ENCODE peak calls at places on chromosomes 13 and 19, in four cellular contexts. One of them, this sample, is unnamed.

GRCh38 chr19:50300814-50301606 is 28.2 kb downstream of the KCNC3 start:
- DNase-seq in A549: peak; percentile 81
- DNase-seq in SK-N-SH: no peak
- DNase-seq in GM12878: no peak
- DNase-seq in this sample: peak; percentile 48

GRCh38 chr13:42022796-42023493 is 25.5 kb upstream of the DGKH start:
- DNase-seq in A549: no peak
- DNase-seq in SK-N-SH: no peak
- DNase-seq in GM12878: no peak
- DNase-seq in this sample: no peak

GRCh38 chr19:8552810-8553209 is 24.4 kb downstream of the MYO1F start:
- DNase-seq in A549: peak; percentile 36
- DNase-seq in SK-N-SH: peak; percentile 79
- DNase-seq in GM12878: no peak
- DNase-seq in this sample: peak; percentile 58

GRCh38 chr19:10420444-10421239 is at the start of gene PDE4A:
- DNase-seq in A549: peak; percentile 32
- DNase-seq in SK-N-SH: peak; percentile 73
- DNase-seq in GM12878: no peak
- DNase-seq in this sample: no peak

GRCh38 chr19:52200044-52200443 is 10.2 kb downstream of the PPP2R1A start:
- DNase-seq in A549: no peak
- DNase-seq in SK-N-SH: no peak
- DNase-seq in GM12878: no peak
- DNase-seq in this sample: no peak

GRCh38 chr19:42511340-42511739 is 16.9 kb downstream of the CEACAM1 start:
- DNase-seq in A549: no peak
- DNase-seq in SK-N-SH: no peak
- DNase-seq in GM12878: no peak
- DNase-seq in this sample: no peak

GRCh38 chr13:90232291-90232690 is 1115.2 kb upstream of the MIR17HG start:
- DNase-seq in A549: no peak
- DNase-seq in SK-N-SH: no peak
- DNase-seq in GM12878: no peak
- DNase-seq in this sample: no peak

GRCh38 chr19:30522359-30522758 is 150.2 kb downstream of the ZNF536 start:
- DNase-seq in A549: no peak
- DNase-seq in SK-N-SH: no peak
- DNase-seq in GM12878: no peak
- DNase-seq in this sample: no peak

GRCh38 chr19:45779231-45780145 is 2.8 kb downstream of the DMPK start:
- DNase-seq in A549: peak; percentile 94
- DNase-seq in SK-N-SH: peak; percentile 89
- DNase-seq in GM12878: peak; percentile 63
- DNase-seq in this sample: peak; percentile 63

GRCh38 chr13:107942030-107942617 is 273.2 kb downstream of the LIG4 start:
- DNase-seq in A549: no peak
- DNase-seq in SK-N-SH: no peak
- DNase-seq in GM12878: no peak
- DNase-seq in this sample: no peak

GRCh38 chr19:20925481-20925880 is 2.4 kb downstream of the ZNF85 start:
- DNase-seq in A549: no peak
- DNase-seq in SK-N-SH: no peak
- DNase-seq in GM12878: no peak
- DNase-seq in this sample: no peak

GRCh38 chr13:21813844-21814243 is 143.0 kb downstream of the FGF9 start:
- DNase-seq in A549: no peak
- DNase-seq in SK-N-SH: no peak
- DNase-seq in GM12878: no peak
- DNase-seq in this sample: no peak

GRCh38 chr19:33705090-33705847 is 83.5 kb downstream of the CHST8 start:
- DNase-seq in A549: no peak
- DNase-seq in SK-N-SH: no peak
- DNase-seq in GM12878: no peak
- DNase-seq in this sample: no peak

GRCh38 chr13:48161530-48162179 is 66.8 kb upstream of the MED4 start:
- DNase-seq in A549: no peak
- DNase-seq in SK-N-SH: no peak
- DNase-seq in GM12878: no peak
- DNase-seq in this sample: no peak

GRCh38 chr13:48160879-48161278 is 66.0 kb upstream of the MED4 start:
- DNase-seq in A549: no peak
- DNase-seq in SK-N-SH: no peak
- DNase-seq in GM12878: no peak
- DNase-seq in this sample: no peak

GRCh38 chr13:48158290-48158689 is 63.4 kb upstream of the MED4 start:
- DNase-seq in A549: no peak
- DNase-seq in SK-N-SH: no peak
- DNase-seq in GM12878: peak; percentile 30
- DNase-seq in this sample: no peak

GRCh38 chr13:48158915-48159314 is 64.0 kb upstream of the MED4 start:
- DNase-seq in A549: no peak
- DNase-seq in SK-N-SH: no peak
- DNase-seq in GM12878: no peak
- DNase-seq in this sample: no peak

DNA sequence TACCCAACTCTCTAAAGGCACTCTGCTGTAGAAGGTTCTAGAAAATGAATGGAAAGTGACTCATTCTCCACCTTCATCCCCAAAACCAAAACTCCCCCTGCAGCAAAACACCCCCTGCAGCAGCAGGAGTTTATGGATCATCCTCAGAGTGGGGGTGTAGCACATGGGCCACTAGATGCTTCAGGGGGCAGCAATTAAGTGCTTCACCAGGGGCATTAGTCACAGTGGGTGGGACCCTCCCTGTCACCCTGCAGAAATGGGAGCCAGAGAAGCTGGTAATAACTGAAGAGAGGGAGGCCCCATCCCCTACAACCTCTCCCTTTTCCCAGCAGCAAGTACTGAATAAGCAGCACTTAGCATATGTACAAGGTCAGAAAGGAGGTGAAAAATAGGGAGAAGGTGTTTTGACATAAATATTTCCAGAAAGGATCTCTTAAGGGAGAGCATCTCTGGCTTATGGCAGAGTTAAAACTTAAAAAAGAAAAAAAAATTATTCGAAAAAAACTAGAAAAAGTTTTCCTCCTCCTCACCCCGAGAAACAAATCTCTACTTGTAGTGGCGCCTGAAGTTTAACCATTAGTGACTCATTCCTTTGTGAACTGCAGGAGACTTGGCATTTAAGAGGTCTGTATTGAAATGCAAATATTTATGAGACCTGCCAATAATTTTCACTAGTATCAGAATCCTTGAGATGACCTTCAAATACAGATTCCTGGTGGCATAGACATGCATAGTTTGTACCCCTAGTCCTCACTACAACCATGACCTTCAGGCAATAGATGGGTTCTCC is 64.7 kb upstream of the MED4 start:
- DNase-seq in A549: no peak
- DNase-seq in SK-N-SH: no peak
- DNase-seq in GM12878: no peak
- DNase-seq in this sample: no peak
- TF ChIP-seq PBX3 in A549: no peak
- TF ChIP-seq PBX3 in SK-N-SH: no peak
- TF ChIP-seq PBX3 in GM12878: no peak
- TF ChIP-seq PBX3 in this sample: no peak

GRCh38 chr19:2374808-2375207 is 14.7 kb downstream of the TMPRSS9 start:
- DNase-seq in A549: no peak
- DNase-seq in SK-N-SH: no peak
- DNase-seq in GM12878: no peak
- DNase-seq in this sample: no peak

GRCh38 chr19:2376784-2377519 is 16.9 kb downstream of the TMPRSS9 start:
- DNase-seq in A549: no peak
- DNase-seq in SK-N-SH: no peak
- DNase-seq in GM12878: no peak
- DNase-seq in this sample: no peak

GRCh38 chr19:2375341-2376121 is 15.5 kb downstream of the TMPRSS9 start:
- DNase-seq in A549: no peak
- DNase-seq in SK-N-SH: no peak
- DNase-seq in GM12878: no peak
- DNase-seq in this sample: no peak

GRCh38 chr19:2372076-2372612 is 12.1 kb downstream of the TMPRSS9 start:
- DNase-seq in A549: no peak
- DNase-seq in SK-N-SH: no peak
- DNase-seq in GM12878: no peak
- DNase-seq in this sample: no peak

DNA sequence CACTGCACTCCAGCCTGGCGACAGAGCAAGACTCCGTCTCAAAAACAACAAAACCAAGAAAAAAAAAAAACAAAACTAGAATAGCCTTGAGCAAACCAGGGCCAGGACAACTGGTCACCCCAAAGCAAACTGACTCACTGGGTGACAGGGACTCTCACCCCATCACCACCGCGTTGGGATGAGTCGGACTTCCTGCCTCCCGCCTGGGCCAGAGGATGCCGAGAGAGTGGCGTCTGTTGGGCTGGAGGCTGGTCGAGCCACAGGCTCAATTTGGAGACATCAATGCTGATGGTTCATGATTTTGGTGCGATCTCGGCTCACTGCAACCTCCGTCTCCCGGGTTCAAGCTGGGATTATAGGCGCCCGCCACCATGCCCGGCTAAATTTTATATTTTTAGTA is 11.6 kb downstream of the TMPRSS9 start:
- DNase-seq in A549: no peak
- DNase-seq in SK-N-SH: no peak
- DNase-seq in GM12878: no peak
- DNase-seq in this sample: no peak
- TF ChIP-seq PBX3 in A549: no peak
- TF ChIP-seq PBX3 in SK-N-SH: no peak
- TF ChIP-seq PBX3 in GM12878: no peak
- TF ChIP-seq PBX3 in this sample: no peak

GRCh38 chr13:111661776-111662175 is 341.3 kb downstream of the TEX29 start:
- DNase-seq in A549: no peak
- DNase-seq in SK-N-SH: no peak
- DNase-seq in GM12878: no peak
- DNase-seq in this sample: no peak

GRCh38 chr13:111661052-111661451 is 340.6 kb downstream of the TEX29 start:
- DNase-seq in A549: no peak
- DNase-seq in SK-N-SH: no peak
- DNase-seq in GM12878: no peak
- DNase-seq in this sample: no peak

GRCh38 chr13:111662895-111663294 is 342.5 kb downstream of the TEX29 start:
- DNase-seq in A549: no peak
- DNase-seq in SK-N-SH: no peak
- DNase-seq in GM12878: no peak
- DNase-seq in this sample: no peak

GRCh38 chr13:111663505-111663904 is 343.1 kb downstream of the TEX29 start:
- DNase-seq in A549: no peak
- DNase-seq in SK-N-SH: no peak
- DNase-seq in GM12878: no peak
- DNase-seq in this sample: no peak

DNA sequence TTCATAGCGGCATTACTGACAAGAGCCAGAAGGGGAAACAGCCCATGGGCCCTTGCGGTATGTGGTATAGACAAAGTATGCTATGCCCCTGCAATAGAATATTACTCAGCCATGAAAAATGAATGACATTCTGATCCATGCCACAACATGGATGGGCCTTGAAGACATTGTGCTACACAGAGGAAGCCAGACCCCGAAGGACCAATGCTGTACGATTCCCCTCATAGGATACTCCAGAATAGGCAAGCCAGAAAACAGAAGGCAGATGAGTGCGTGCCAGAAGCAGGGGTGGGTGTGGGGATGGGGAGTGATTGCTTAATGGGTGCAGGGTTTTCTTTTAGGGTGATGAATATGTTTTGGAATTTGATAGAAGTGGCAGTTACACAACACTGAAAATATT is 342.0 kb downstream of the TEX29 start:
- DNase-seq in A549: no peak
- DNase-seq in SK-N-SH: no peak
- DNase-seq in GM12878: no peak
- DNase-seq in this sample: no peak
- TF ChIP-seq PBX3 in A549: no peak
- TF ChIP-seq PBX3 in SK-N-SH: no peak
- TF ChIP-seq PBX3 in GM12878: no peak
- TF ChIP-seq PBX3 in this sample: no peak

GRCh38 chr19:1822210-1822609 is 10.1 kb upstream of the ATP8B3 start:
- DNase-seq in A549: no peak
- DNase-seq in SK-N-SH: no peak
- DNase-seq in GM12878: no peak
- DNase-seq in this sample: no peak

GRCh38 chr19:1824252-1824622 is 12.2 kb upstream of the ATP8B3 start:
- DNase-seq in A549: no peak
- DNase-seq in SK-N-SH: no peak
- DNase-seq in GM12878: no peak
- DNase-seq in this sample: no peak

GRCh38 chr19:1823020-1823419 is 10.9 kb upstream of the ATP8B3 start:
- DNase-seq in A549: no peak
- DNase-seq in SK-N-SH: no peak
- DNase-seq in GM12878: no peak
- DNase-seq in this sample: no peak

GRCh38 chr19:1825909-1826556 is 14.0 kb upstream of the ATP8B3 start:
- DNase-seq in A549: peak; percentile 88
- DNase-seq in SK-N-SH: peak; percentile 97
- DNase-seq in GM12878: no peak
- DNase-seq in this sample: peak; percentile 48

GRCh38 chr19:1823539-1824251 is 11.6 kb upstream of the ATP8B3 start:
- DNase-seq in A549: no peak
- DNase-seq in SK-N-SH: peak; percentile 55
- DNase-seq in GM12878: no peak
- DNase-seq in this sample: no peak
- TF ChIP-seq PBX3 in A549: no peak
- TF ChIP-seq PBX3 in SK-N-SH: no peak
- TF ChIP-seq PBX3 in GM12878: no peak
- TF ChIP-seq PBX3 in this sample: no peak

DNA sequence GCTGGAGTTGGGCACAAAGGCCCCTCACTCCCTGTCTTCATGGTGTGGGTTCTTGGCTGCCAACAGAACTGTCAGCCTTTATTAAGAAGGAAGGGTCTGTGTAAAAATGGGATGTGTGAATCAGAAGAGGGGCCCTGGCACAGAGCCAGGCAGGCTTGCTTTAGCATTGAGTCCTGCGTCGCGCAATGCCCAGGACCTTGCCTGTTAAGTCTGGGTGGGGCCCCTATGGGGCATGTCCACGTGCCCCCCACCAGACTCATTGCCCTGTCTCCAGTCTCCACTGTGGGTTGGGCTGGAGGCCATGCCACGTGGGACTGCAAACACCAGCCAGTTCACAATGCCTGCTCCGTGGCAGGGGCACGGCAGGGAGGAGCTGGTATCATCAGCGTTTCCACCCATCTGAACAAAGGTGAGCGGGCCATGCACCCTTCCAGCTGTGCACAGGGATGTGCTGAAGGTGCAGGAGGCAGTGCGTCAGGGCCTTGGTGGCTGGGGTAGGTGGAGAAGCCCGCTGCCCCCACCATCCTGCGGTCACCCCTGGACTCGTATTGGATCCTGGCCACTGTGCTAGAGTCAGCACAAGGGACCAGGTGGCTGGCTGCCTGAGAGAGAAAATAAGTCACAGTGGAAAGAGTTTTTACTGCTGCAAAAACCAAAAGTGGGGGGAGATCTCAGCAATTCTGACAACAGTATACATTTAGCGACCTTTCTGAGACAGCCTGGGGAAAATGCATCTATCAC is 84.6 kb downstream of the SLC7A1 start:
- DNase-seq in A549: no peak
- DNase-seq in SK-N-SH: no peak
- DNase-seq in GM12878: no peak
- DNase-seq in this sample: no peak
- TF ChIP-seq PBX3 in A549: no peak
- TF ChIP-seq PBX3 in SK-N-SH: no peak
- TF ChIP-seq PBX3 in GM12878: no peak
- TF ChIP-seq PBX3 in this sample: no peak

This sample was measured in HepG2.